ENCODE peak calls at places on chromosomes 6 and 20, in six cellular contexts. L is SK-N-SH, G is neural progenitor cell, Z is OCI-LY7, N is fibroblast of lung, S is PC-9. C is an unnamed sample.

GRCh38 chr6:4610256-4610655 is 165.9 kb upstream of the CDYL start:
- DNase-seq in Z (no peak), S (no peak), G (no peak), N (peak), L (no peak), C (no peak)

GRCh38 chr6:44135875-44136274 is 8.5 kb downstream of the TMEM63B start:
- DNase-seq in N (no peak), L (no peak), Z (no peak), S (no peak), G (no peak), C (no peak)

GRCh38 chr6:3724451-3725144 is 26.9 kb downstream of the PXDC1 start:
- DNase-seq in Z (no peak), G (no peak), L (no peak), S (no peak), N (peak), C (no peak)

GRCh38 chr20:15875446-15875845 is 697.8 kb downstream of the KIF16B start:
- DNase-seq in N (no peak), Z (no peak), G (peak), L (no peak), S (no peak), C (no peak)

GRCh38 chr20:41627001-41627400 is 8.8 kb upstream of the CHD6 start:
- DNase-seq in Z (no peak), L (no peak), S (no peak), N (no peak), G (no peak), C (no peak)

GRCh38 chr6:52955871-52956270 is 39.2 kb downstream of the GSTA4 start:
- DNase-seq in Z (no peak), S (no peak), N (no peak), L (no peak), G (no peak), C (no peak)

GRCh38 chr6:29376003-29376402 is 912 bp upstream of the OR12D3 start:
- DNase-seq in L (no peak), G (no peak), N (no peak), S (no peak), Z (no peak), C (peak)

GRCh38 chr6:166381381-166381732 is 1.4 kb downstream of the MPC1 start:
- DNase-seq in L (no peak), S (no peak), G (no peak), N (no peak), Z (no peak), C (no peak)

GRCh38 chr6:17884501-17885039 is 102.9 kb downstream of the KIF13A start:
- DNase-seq in N (peak), G (no peak), Z (no peak), L (no peak), S (no peak), C (peak)

GRCh38 chr6:101534821-101535220 is 141.3 kb downstream of the GRIK2 start:
- DNase-seq in Z (no peak), L (no peak), S (no peak), G (no peak), N (no peak), C (no peak)

GRCh38 chr20:57921701-57922482 is 212.1 kb upstream of the PMEPA1 start:
- DNase-seq in N (no peak), L (no peak), Z (no peak), S (no peak), G (no peak), C (no peak)

GRCh38 chr6:39476151-39476550 is 153.6 kb upstream of the KCNK16 start:
- DNase-seq in Z (no peak), L (no peak), N (peak), G (no peak), S (no peak), C (no peak)

GRCh38 chr6:103027532-103027931 is 1634.0 kb downstream of the GRIK2 start:
- DNase-seq in S (no peak), G (no peak), N (no peak), Z (no peak), L (no peak), C (no peak)

GRCh38 chr20:823326-823902 is 10.1 kb upstream of the FAM110A start:
- DNase-seq in L (no peak), S (no peak), N (no peak), G (no peak), Z (no peak), C (no peak)

GRCh38 chr6:136405410-136406029 is 115.9 kb upstream of the BCLAF1 start:
- DNase-seq in Z (no peak), L (no peak), G (no peak), S (no peak), N (no peak), C (no peak)

GRCh38 chr20:34536798-34537394 is 20.7 kb downstream of the DYNLRB1 start:
- DNase-seq in Z (peak), G (peak), L (peak), S (no peak), N (no peak), C (peak)

DNA sequence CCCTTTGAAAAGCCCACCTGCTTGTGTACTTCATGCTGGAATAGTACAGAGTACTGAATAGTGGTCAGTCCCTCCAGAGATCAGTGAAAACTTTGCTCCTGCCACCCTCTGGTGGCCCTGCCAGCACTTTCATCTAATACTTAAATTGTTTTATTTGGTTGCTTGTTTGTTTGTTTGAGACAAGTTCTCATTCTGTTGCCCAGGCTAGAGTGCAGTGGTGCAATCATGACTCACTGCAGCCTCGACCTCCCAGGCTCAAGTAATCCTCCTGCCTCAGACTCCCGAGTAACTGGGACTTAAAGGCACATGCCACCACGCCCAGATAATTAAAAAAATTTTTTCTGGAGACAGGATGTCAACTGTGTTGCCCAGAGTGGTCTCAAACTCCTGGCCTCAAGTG is 9.1 kb downstream of the FAM83D start:
- DNase-seq in L (no peak), Z (no peak), G (no peak), N (no peak), S (peak), C (no peak)
- TF ChIP-seq CTCF in L (peak), Z (peak), G (no peak), N (peak), S (peak), C (no peak)

DNA sequence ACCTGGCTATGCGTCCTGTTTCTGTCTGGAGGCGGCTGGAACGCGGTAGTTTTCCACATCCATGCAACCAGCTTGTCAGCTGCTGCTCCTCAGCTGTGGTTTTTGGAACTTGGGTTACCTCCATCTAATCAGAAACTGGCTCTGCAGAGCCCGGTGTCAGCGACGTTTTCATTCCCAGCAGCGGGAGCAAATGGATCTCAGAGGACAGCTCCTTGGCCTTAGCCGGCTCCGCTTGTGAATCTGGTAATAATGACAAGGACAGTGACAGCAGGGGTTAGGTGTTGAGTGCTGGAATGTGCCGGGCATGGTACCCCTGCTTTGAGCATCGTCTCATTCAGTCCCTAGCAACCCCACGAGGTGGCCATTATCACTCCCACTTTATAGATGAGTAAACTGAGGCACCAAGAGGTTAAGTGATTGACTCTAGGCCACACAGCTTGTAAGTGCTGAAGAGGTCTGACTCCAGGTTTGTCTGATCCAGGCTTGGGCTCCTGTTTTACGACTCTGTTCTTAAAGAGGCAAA is 1.3 kb downstream of the SLCO4A1 start:
- DNase-seq in G (no peak), L (no peak), N (no peak), S (no peak), Z (no peak), C (no peak)
- H3K27ac ChIP-seq in G (no peak), L (peak), N (no peak), S (peak), Z (no peak), C (peak)

GRCh38 chr6:88238065-88238464 is 71.9 kb upstream of the CNR1 start:
- DNase-seq in L (no peak), G (peak), S (no peak), N (peak), Z (peak), C (peak)
- H3K4me2 ChIP-seq in L (no peak), G (no peak), S (no peak), N (no peak), Z (peak), C (no peak)

GRCh38 chr6:170429457-170429856 is 122.9 kb downstream of the FAM120B start:
- DNase-seq in N (no peak), S (no peak), Z (no peak), G (no peak), L (no peak), C (no peak)
- TF ChIP-seq CTCF in N (no peak), S (no peak), Z (no peak), G (no peak), L (no peak), C (no peak)

GRCh38 chr6:154938245-154938583 is 56.9 kb upstream of the TIAM2 start:
- DNase-seq in L (no peak), Z (no peak), G (no peak), N (no peak), S (no peak), C (no peak)

GRCh38 chr6:154942770-154943169 is 52.3 kb upstream of the TIAM2 start:
- DNase-seq in Z (no peak), N (no peak), L (no peak), G (no peak), S (no peak), C (no peak)

GRCh38 chr6:154932562-154933027 is 62.5 kb upstream of the TIAM2 start:
- DNase-seq in G (no peak), L (peak), N (peak), Z (no peak), S (peak), C (no peak)

GRCh38 chr6:154933181-154933827 is 61.8 kb upstream of the TIAM2 start:
- DNase-seq in L (no peak), N (peak), S (no peak), G (no peak), Z (no peak), C (no peak)

GRCh38 chr6:154937306-154938244 is 57.5 kb upstream of the TIAM2 start:
- DNase-seq in Z (no peak), S (no peak), N (peak), G (peak), L (no peak), C (no peak)
- H3K27ac ChIP-seq in Z (no peak), S (no peak), N (peak), G (no peak), L (no peak), C (no peak)

GRCh38 chr20:25140968-25141367 is 54.5 kb upstream of the ENTPD6 start:
- DNase-seq in Z (no peak), L (no peak), G (no peak), N (no peak), S (no peak), C (no peak)
- H3K4me2 ChIP-seq in Z (no peak), L (no peak), G (no peak), N (no peak), S (no peak), C (no peak)